ENCODE peak calls at places on chromosomes 3 and 15, in five cellular contexts. I is HCT116, O is fibroblast of lung, Y is fibroblast of pulmonary artery, Z is ovary. J is an unnamed sample.

GRCh38 chr3:170734737-170735070 is 135.3 kb downstream of the RPL22L1 start:
- DNase-seq in I (no peak), O (no peak), Y (no peak), Z (no peak), J (no peak)

GRCh38 chr3:135908225-135908624 is 57.3 kb upstream of the PPP2R3A start:
- DNase-seq in I (peak), O (no peak), Y (no peak), Z (no peak), J (no peak)

GRCh38 chr3:50885491-50885890 is 210.8 kb downstream of the DOCK3 start:
- DNase-seq in I (no peak), O (no peak), Y (no peak), Z (no peak), J (no peak)

GRCh38 chr15:27028836-27029482 is 58.0 kb downstream of the GABRG3 start:
- DNase-seq in I (no peak), O (no peak), Y (no peak), Z (no peak), J (no peak)

GRCh38 chr3:71097557-71097956 is 486.0 kb downstream of the FOXP1 start:
- DNase-seq in I (no peak), O (no peak), Y (no peak), Z (no peak), J (no peak)

GRCh38 chr3:127886276-127886862 is 28.7 kb upstream of the KBTBD12 start:
- DNase-seq in I (no peak), O (no peak), Y (no peak), Z (no peak), J (no peak)

GRCh38 chr3:99780749-99781148 is 36.9 kb upstream of the CMSS1 start:
- DNase-seq in I (no peak), O (no peak), Y (no peak), Z (no peak), J (peak)

GRCh38 chr3:122691195-122691594 is 10.6 kb downstream of the PARP14 start:
- DNase-seq in I (no peak), O (peak), Y (peak), Z (no peak), J (peak)

GRCh38 chr3:38271552-38271951 is 5.9 kb downstream of the SLC22A13 start:
- DNase-seq in I (no peak), O (no peak), Y (no peak), Z (no peak), J (no peak)

GRCh38 chr3:106552401-106553043 is 683.7 kb upstream of the CBLB start:
- DNase-seq in I (no peak), O (no peak), Y (peak), Z (no peak), J (no peak)

GRCh38 chr3:194540268-194540937 is 53.6 kb upstream of the ATP13A3 start:
- DNase-seq in I (no peak), O (no peak), Y (peak), Z (peak), J (peak)

GRCh38 chr3:171354706-171355582 is 105.3 kb downstream of the TNIK start:
- DNase-seq in I (peak), O (no peak), Y (no peak), Z (no peak), J (no peak)

GRCh38 chr15:68413363-68414255 is 18.4 kb downstream of the ITGA11 start:
- DNase-seq in I (no peak), O (no peak), Y (no peak), Z (peak), J (no peak)

GRCh38 chr3:140394488-140395133 is 283.3 kb upstream of the TRIM42 start:
- DNase-seq in I (no peak), O (no peak), Y (no peak), Z (no peak), J (no peak)

GRCh38 chr15:70164156-70164900 is 66.6 kb upstream of the TLE3 start:
- DNase-seq in I (no peak), O (no peak), Y (no peak), Z (no peak), J (no peak)

GRCh38 chr15:95624100-95624499 is 706.4 kb upstream of the NR2F2 start:
- DNase-seq in I (no peak), O (no peak), Y (no peak), Z (no peak), J (no peak)

GRCh38 chr3:174618368-174618767 is 240.8 kb upstream of the NAALADL2 start:
- DNase-seq in I (no peak), O (no peak), Y (no peak), Z (no peak), J (no peak)

GRCh38 chr3:27312044-27312668 is 57.0 kb downstream of the NEK10 start:
- DNase-seq in I (peak), O (peak), Y (peak), Z (no peak), J (peak)

GRCh38 chr15:91183630-91184029 is 83.6 kb downstream of the SV2B start:
- DNase-seq in I (no peak), O (no peak), Y (no peak), Z (no peak), J (no peak)

GRCh38 chr3:36701903-36702374 is 62.4 kb downstream of the DCLK3 start:
- DNase-seq in I (no peak), O (peak), Y (peak), Z (no peak), J (peak)

GRCh38 chr3:125684199-125684598 is 88.9 kb upstream of the OSBPL11 start:
- DNase-seq in I (peak), O (peak), Y (peak), Z (no peak), J (peak)

GRCh38 chr3:31232049-31233040 is 300.4 kb upstream of the STT3B start:
- DNase-seq in I (no peak), O (no peak), Y (peak), Z (no peak), J (no peak)

GRCh38 chr3:31230425-31230824 is 302.3 kb upstream of the STT3B start:
- DNase-seq in I (no peak), O (no peak), Y (no peak), Z (no peak), J (no peak)

GRCh38 chr3:31234143-31234542 is 298.6 kb upstream of the STT3B start:
- DNase-seq in I (no peak), O (no peak), Y (no peak), Z (no peak), J (no peak)

GRCh38 chr3:31227152-31227581 is 305.6 kb upstream of the STT3B start:
- DNase-seq in I (no peak), O (no peak), Y (no peak), Z (no peak), J (no peak)

DNA sequence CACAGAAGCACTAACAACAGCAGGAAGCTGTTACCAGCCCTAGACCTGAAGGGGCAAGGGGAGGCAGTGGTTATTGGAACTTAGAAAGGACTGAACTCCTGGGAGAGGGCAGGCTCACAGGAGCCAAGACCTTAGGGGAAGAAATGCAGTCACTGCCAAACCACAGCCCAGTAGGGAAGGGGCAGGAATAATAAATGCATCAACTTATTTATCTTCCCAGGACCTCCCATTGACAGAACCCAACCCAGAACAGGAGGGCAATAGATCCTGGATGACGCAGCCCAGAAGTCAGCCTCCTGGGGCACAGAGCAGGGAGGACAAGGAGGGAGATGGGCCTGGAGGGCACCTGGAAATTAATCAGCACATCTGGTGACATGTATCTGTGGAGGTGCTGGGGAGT is 301.9 kb upstream of the STT3B start:
- DNase-seq in I (no peak), O (no peak), Y (no peak), Z (no peak), J (no peak)
- H3K4me3 ChIP-seq in I (no peak), O (no peak), Y (no peak), Z (no peak), J (no peak)

GRCh38 chr3:79085166-79085565 is 682.6 kb downstream of the ROBO1 start:
- DNase-seq in I (no peak), O (peak), Y (peak), Z (no peak), J (peak)
- TF ChIP-seq CTCF in I (no peak), O (no peak), Y (no peak), Z (no peak), J (no peak)

DNA sequence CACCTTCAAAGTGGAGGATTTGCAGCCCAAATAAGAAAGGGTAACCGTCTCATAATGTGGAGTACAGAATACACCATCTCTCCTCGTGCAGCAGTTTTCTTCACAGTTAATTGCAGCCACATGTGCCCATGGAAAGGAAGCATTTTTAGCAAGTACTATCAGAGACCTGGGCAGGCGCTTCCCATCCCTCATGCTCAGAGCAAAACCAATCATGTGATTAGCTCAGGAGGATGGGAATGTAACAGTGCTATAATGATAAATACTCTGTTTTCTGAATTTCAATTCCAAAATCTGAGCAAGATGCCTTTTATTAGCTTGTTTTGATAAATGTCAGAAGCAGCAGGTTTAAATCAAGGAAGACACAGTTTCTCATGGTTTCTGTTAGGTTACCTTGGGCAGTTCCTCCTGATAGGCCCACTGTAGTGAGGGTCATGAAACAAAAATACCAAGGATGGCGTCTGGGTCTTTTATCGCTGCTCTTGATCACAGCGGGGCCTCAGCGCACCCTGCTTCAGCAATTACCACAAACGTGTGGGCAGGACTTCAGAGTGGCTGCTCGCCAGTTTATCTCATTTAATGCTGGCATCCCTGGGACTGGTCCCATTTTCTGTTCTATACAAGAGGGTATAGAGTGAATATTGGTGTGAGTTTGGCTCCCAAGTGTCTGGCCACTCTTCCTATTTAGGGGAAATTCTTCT is 92.6 kb upstream of the VGLL4 start:
- DNase-seq in I (no peak), O (no peak), Y (no peak), Z (no peak), J (no peak)
- H3K4me3 ChIP-seq in I (no peak), O (no peak), Y (no peak), Z (no peak), J (no peak)

DNA sequence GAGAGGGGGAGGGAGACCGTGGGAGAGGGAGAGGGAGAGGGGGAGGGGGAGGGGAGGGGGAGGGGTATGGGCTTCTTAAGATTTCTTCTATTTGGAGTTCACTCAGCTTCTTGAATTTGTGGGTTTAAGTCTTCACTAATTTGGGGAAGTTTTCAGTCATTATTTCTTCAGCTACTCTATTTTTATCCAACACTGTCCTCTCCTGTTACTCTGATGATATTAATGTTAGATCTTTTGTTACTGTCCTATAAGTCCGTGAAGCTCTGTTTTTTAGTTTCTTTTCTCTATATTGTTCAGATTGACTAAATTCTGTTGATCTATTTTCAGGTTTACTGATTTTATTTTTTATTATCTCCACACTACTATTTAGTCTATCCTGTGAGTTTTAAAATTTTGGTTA is 351.5 kb upstream of the TPM1 start:
- DNase-seq in I (no peak), O (peak), Y (peak), Z (no peak), J (no peak)
- TF ChIP-seq CTCF in I (no peak), O (no peak), Y (no peak), Z (no peak), J (no peak)

GRCh38 chr3:84959470-84960380 is 936 bp downstream of the CADM2 start:
- DNase-seq in I (no peak), O (no peak), Y (no peak), Z (peak), J (no peak)

GRCh38 chr3:84962460-84962859 is 3.7 kb downstream of the CADM2 start:
- DNase-seq in I (no peak), O (no peak), Y (no peak), Z (no peak), J (no peak)

GRCh38 chr3:84960581-84960980 is 1.8 kb downstream of the CADM2 start:
- DNase-seq in I (no peak), O (no peak), Y (no peak), Z (no peak), J (no peak)

GRCh38 chr3:84961492-84962255 is 2.9 kb downstream of the CADM2 start:
- DNase-seq in I (no peak), O (no peak), Y (no peak), Z (no peak), J (no peak)

DNA sequence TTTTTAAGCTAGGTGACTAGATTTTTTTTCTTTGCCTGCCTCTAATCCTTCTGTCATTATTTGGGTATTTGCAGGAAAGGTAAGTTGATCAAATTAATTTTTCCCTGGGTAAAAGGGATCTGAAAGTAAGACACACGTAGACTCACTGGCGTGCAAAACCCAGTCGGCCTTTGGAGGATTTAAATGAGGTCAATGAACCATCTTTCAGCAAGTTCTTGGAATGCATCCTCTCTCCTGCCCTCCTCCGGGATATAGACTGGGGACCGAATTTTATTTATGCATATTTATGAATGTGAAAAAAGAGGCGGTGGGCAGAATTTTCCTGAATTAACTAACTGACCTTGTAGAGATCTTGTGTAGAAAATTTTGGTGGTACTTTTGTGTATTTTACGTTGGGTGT is 2.2 kb downstream of the CADM2 start:
- DNase-seq in I (no peak), O (no peak), Y (no peak), Z (no peak), J (no peak)
- H3K4me3 ChIP-seq in I (no peak), O (no peak), Y (no peak), Z (no peak), J (no peak)

GRCh38 chr15:52678036-52678467 is 1.1 kb downstream of the ATOSA start:
- DNase-seq in I (no peak), O (peak), Y (peak), Z (peak), J (peak)

GRCh38 chr15:52680756-52681155 is 1.6 kb upstream of the ATOSA start:
- DNase-seq in I (no peak), O (no peak), Y (no peak), Z (no peak), J (no peak)

GRCh38 chr15:52680041-52680391 is 828 bp upstream of the ATOSA start:
- DNase-seq in I (no peak), O (peak), Y (peak), Z (no peak), J (peak)

GRCh38 chr15:52678468-52679231 is 538 bp downstream of the ATOSA start:
- DNase-seq in I (no peak), O (peak), Y (peak), Z (peak), J (peak)

DNA sequence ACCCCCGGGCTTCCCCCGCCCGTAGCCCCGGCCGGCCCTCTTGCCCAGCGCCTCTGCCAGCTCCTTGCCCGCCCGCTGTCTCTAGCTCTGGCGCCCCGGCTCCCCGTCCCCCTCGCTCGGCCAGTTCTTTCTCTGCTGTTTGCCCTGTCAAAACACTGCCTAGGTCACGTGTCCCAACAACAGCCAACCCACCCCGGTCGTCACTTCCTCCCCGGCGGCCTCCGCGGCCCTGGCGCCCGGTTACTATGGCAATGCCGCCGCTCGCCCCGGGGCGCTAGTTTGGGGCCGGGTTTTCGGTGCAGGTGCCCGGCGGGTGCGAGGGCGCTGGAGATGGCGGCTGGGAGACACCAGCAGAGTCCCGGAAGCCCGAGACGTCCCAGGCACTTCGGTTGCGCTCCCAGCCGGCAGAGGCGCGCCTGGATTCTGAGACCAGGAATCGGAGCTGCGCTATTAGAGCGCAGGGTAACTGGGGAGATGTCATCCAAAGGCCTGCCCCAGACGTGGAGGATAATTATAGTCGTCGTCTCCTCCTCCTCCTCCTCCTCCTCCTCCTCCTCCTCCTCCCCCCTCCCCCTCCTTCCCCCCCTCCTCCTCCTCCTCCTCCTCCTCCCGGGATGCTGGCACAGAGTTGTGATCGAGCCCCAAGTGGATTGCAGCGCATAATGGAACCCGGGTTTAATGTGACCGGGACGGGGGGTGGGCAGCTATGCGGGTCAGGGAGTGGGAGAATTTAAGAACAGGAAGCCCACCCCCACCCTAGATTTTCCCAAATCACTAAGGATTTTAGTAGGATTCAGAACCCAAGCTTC is at the start of gene ATOSA:
- DNase-seq in I (peak), O (peak), Y (peak), Z (peak), J (peak)
- TF ChIP-seq CTCF in I (no peak), O (no peak), Y (no peak), Z (peak), J (peak)

GRCh38 chr3:16897254-16897926 is 12.6 kb downstream of the PLCL2 start:
- DNase-seq in I (no peak), O (peak), Y (no peak), Z (peak), J (peak)
- H3K4me3 ChIP-seq in I (no peak), O (no peak), Y (no peak), Z (peak), J (no peak)

DNA sequence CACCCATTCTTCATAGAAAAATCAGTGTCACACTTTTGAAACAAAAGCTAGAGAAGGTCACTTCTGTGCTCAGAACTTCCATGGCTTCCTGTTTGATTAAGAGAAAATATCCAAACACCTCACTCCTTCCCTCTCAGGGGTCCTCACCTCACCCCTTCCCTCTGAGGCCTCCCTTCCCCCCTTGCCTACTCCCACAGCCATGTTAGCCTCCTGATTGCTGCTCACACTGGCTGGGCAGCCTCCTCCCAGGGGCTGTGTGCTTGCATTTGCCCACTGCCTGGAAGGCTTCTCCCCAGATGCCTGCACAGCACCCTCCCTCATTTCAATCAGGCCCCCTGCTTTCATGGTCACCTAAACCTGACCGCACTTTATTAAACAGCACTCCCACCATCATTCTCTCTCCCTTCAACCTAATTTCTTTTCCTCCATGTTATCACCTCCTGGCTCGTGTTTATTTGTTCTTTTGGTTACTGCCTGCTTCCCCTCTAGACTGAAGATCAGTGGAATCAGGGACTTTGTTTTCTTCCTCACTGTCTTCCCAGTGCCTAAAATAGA is 10.4 kb downstream of the BOC start:
- DNase-seq in I (no peak), O (no peak), Y (no peak), Z (no peak), J (no peak)
- TF ChIP-seq CTCF in I (no peak), O (no peak), Y (no peak), Z (no peak), J (no peak)

GRCh38 chr3:42589382-42590109 is 1.1 kb upstream of the SS18L2 start:
- DNase-seq in I (no peak), O (no peak), Y (no peak), Z (no peak), J (no peak)

GRCh38 chr3:42593635-42594034 is 3.0 kb downstream of the SS18L2 start:
- DNase-seq in I (no peak), O (no peak), Y (no peak), Z (no peak), J (no peak)

GRCh38 chr3:42588625-42589024 is 2.0 kb upstream of the SS18L2 start:
- DNase-seq in I (no peak), O (no peak), Y (no peak), Z (no peak), J (no peak)

GRCh38 chr3:42590989-42591756 is 513 bp downstream of the SS18L2 start:
- DNase-seq in I (no peak), O (no peak), Y (peak), Z (no peak), J (peak)

GRCh38 chr3:42591811-42592210 is 1.2 kb downstream of the SS18L2 start:
- DNase-seq in I (no peak), O (no peak), Y (no peak), Z (no peak), J (no peak)
- H3K4me3 ChIP-seq in I (peak), O (peak), Y (peak), Z (no peak), J (peak)

GRCh38 chr15:31344266-31344665 is 17.6 kb downstream of the KLF13 start:
- DNase-seq in I (no peak), O (no peak), Y (no peak), Z (no peak), J (no peak)

GRCh38 chr15:31341501-31342195 is 15.0 kb downstream of the KLF13 start:
- DNase-seq in I (no peak), O (no peak), Y (no peak), Z (no peak), J (no peak)

GRCh38 chr15:31343831-31344230 is 17.2 kb downstream of the KLF13 start:
- DNase-seq in I (no peak), O (no peak), Y (no peak), Z (no peak), J (no peak)

GRCh38 chr15:31342381-31342780 is 15.7 kb downstream of the KLF13 start:
- DNase-seq in I (no peak), O (no peak), Y (no peak), Z (no peak), J (no peak)

GRCh38 chr15:31342781-31343626 is 16.4 kb downstream of the KLF13 start:
- DNase-seq in I (no peak), O (no peak), Y (no peak), Z (no peak), J (no peak)
- TF ChIP-seq CTCF in I (no peak), O (no peak), Y (no peak), Z (no peak), J (no peak)